ENCODE peak calls at places on chromosomes 6 and 20, in eight cellular contexts. G is endothelial cell; E is mesothelial cell of epicardium; T is CD8-positive, alpha-beta T cell; Q is tibial nerve; J is GM20000; V is GM12864; B is breast epithelium. N is an unnamed sample.

GRCh38 chr20:46894971-46895905 is 595 bp downstream of the EYA2 start:
- DNase-seq in G (peak), E (peak), T (no peak), Q (no peak), J (no peak), V (no peak), B (no peak), N (no peak)

GRCh38 chr20:33602826-33603590 is 59.1 kb upstream of the C20orf144 start:
- DNase-seq in G (no peak), E (no peak), T (no peak), Q (no peak), J (peak), V (no peak), B (no peak), N (no peak)

GRCh38 chr20:63542696-63543095 is 4.9 kb downstream of the SRMS start:
- DNase-seq in G (no peak), E (no peak), T (no peak), Q (no peak), J (peak), V (peak), B (no peak), N (no peak)

GRCh38 chr6:27873101-27874030 is 38.8 kb downstream of the OR2B2 start:
- DNase-seq in G (peak), E (peak), T (peak), Q (no peak), J (no peak), V (peak), B (peak), N (no peak)

GRCh38 chr6:16291739-16292138 is 53.4 kb downstream of the GMPR start:
- DNase-seq in G (no peak), E (no peak), T (no peak), Q (no peak), J (no peak), V (no peak), B (no peak), N (no peak)

GRCh38 chr20:11880694-11881093 is 37.0 kb upstream of the BTBD3 start:
- DNase-seq in G (no peak), E (no peak), T (no peak), Q (no peak), J (no peak), V (no peak), B (no peak), N (no peak)

GRCh38 chr20:64001607-64002011 is 20.7 kb downstream of the PRPF6 start:
- DNase-seq in G (no peak), E (no peak), T (no peak), Q (no peak), J (no peak), V (no peak), B (no peak), N (no peak)

GRCh38 chr20:32527052-32527446 is 58.1 kb downstream of the NOL4L start:
- DNase-seq in G (no peak), E (no peak), T (no peak), Q (no peak), J (no peak), V (no peak), B (no peak), N (no peak)

GRCh38 chr6:140579918-140580317 is 1205.5 kb upstream of the CITED2 start:
- DNase-seq in G (no peak), E (no peak), T (no peak), Q (no peak), J (no peak), V (no peak), B (no peak), N (no peak)

GRCh38 chr20:60500038-60500701 is 541.9 kb downstream of the CDH26 start:
- DNase-seq in G (no peak), E (no peak), T (no peak), Q (no peak), J (no peak), V (no peak), B (no peak), N (no peak)

GRCh38 chr6:159168536-159169192 is 536 bp upstream of the FNDC1 start:
- DNase-seq in G (peak), E (no peak), T (no peak), Q (no peak), J (no peak), V (no peak), B (no peak), N (no peak)

GRCh38 chr6:170099387-170099786 is 191.5 kb downstream of the DLL1 start:
- DNase-seq in G (peak), E (no peak), T (no peak), Q (no peak), J (no peak), V (no peak), B (peak), N (peak)

GRCh38 chr6:89081129-89081422 is 525 bp downstream of the PNRC1 start:
- DNase-seq in G (no peak), E (no peak), T (no peak), Q (no peak), J (no peak), V (no peak), B (no peak), N (no peak)

GRCh38 chr6:49995278-49995677 is 25.9 kb upstream of the DEFB113 start:
- DNase-seq in G (no peak), E (no peak), T (no peak), Q (no peak), J (no peak), V (no peak), B (no peak), N (no peak)

GRCh38 chr6:128509709-128510108 is 10.7 kb downstream of the PTPRK start:
- DNase-seq in G (no peak), E (no peak), T (no peak), Q (no peak), J (no peak), V (no peak), B (no peak), N (no peak)

GRCh38 chr6:37566209-37566859 is 66.6 kb upstream of the CCDC167 start:
- DNase-seq in G (peak), E (peak), T (peak), Q (no peak), J (peak), V (no peak), B (no peak), N (peak)

GRCh38 chr6:148105695-148106094 is 236.9 kb upstream of the SASH1 start:
- DNase-seq in G (no peak), E (no peak), T (no peak), Q (no peak), J (no peak), V (no peak), B (no peak), N (no peak)

GRCh38 chr6:125670586-125670985 is 78.8 kb upstream of the HEY2 start:
- DNase-seq in G (peak), E (no peak), T (no peak), Q (no peak), J (no peak), V (no peak), B (no peak), N (no peak)

GRCh38 chr6:160167547-160168391 is 46.2 kb downstream of the SLC22A1 start:
- DNase-seq in G (no peak), E (no peak), T (no peak), Q (no peak), J (no peak), V (no peak), B (no peak), N (no peak)

GRCh38 chr6:33199687-33200233 is 705 bp downstream of the RXRB start:
- DNase-seq in G (no peak), E (no peak), T (peak), Q (no peak), J (peak), V (no peak), B (no peak), N (no peak)

GRCh38 chr6:137647762-137648412 is 153.7 kb upstream of the OLIG3 start:
- DNase-seq in G (no peak), E (no peak), T (no peak), Q (no peak), J (no peak), V (no peak), B (no peak), N (no peak)

GRCh38 chr6:3305831-3306230 is 47.1 kb downstream of the PSMG4 start:
- DNase-seq in G (no peak), E (no peak), T (no peak), Q (no peak), J (no peak), V (no peak), B (peak), N (no peak)

GRCh38 chr6:119083007-119083406 is 4.5 kb upstream of the FAM184A start:
- DNase-seq in G (no peak), E (no peak), T (no peak), Q (no peak), J (no peak), V (no peak), B (no peak), N (no peak)

GRCh38 chr6:108751851-108752732 is 96.1 kb upstream of the ARMC2 start:
- DNase-seq in G (no peak), E (no peak), T (no peak), Q (no peak), J (no peak), V (no peak), B (no peak), N (peak)

GRCh38 chr6:134374486-134374885 is 56.6 kb upstream of the SGK1 start:
- DNase-seq in G (no peak), E (no peak), T (no peak), Q (no peak), J (no peak), V (no peak), B (no peak), N (no peak)

GRCh38 chr6:107360476-107360875 is 98.9 kb downstream of the PDSS2 start:
- DNase-seq in G (no peak), E (no peak), T (no peak), Q (no peak), J (no peak), V (no peak), B (no peak), N (no peak)

GRCh38 chr6:43771858-43772570 is 2.0 kb downstream of the VEGFA start:
- DNase-seq in G (peak), E (peak), T (no peak), Q (peak), J (peak), V (no peak), B (peak), N (no peak)

GRCh38 chr6:43125119-43125518 is 46.0 kb upstream of the SRF start:
- DNase-seq in G (no peak), E (no peak), T (no peak), Q (no peak), J (no peak), V (no peak), B (no peak), N (no peak)

GRCh38 chr6:75070244-75070643 is 135.6 kb downstream of the COL12A1 start:
- DNase-seq in G (no peak), E (no peak), T (no peak), Q (no peak), J (no peak), V (no peak), B (no peak), N (no peak)
- TF ChIP-seq CTCF in G (no peak), E (no peak), T (no peak), Q (no peak), J (no peak), V (no peak), B (no peak), N (no peak)

GRCh38 chr20:1397710-1398109 is 4.9 kb upstream of the FKBP1A start:
- DNase-seq in G (no peak), E (no peak), T (no peak), Q (no peak), J (no peak), V (no peak), B (no peak), N (no peak)
- TF ChIP-seq CTCF in G (no peak), E (no peak), T (no peak), Q (peak), J (no peak), V (no peak), B (no peak), N (peak)

GRCh38 chr6:30102701-30103629 is 9.9 kb downstream of the TRIM31 start:
- DNase-seq in G (peak), E (peak), T (peak), Q (peak), J (peak), V (peak), B (peak), N (peak)

GRCh38 chr6:30100154-30100553 is 12.7 kb downstream of the TRIM31 start:
- DNase-seq in G (no peak), E (no peak), T (no peak), Q (no peak), J (no peak), V (no peak), B (no peak), N (no peak)

GRCh38 chr6:30101423-30101938 is 11.4 kb downstream of the TRIM31 start:
- DNase-seq in G (peak), E (no peak), T (no peak), Q (no peak), J (peak), V (no peak), B (no peak), N (no peak)

GRCh38 chr6:30101939-30102700 is 10.8 kb downstream of the TRIM31 start:
- DNase-seq in G (peak), E (peak), T (peak), Q (peak), J (peak), V (no peak), B (peak), N (peak)

GRCh38 chr6:30100585-30101422 is 12.1 kb downstream of the TRIM31 start:
- DNase-seq in G (peak), E (no peak), T (no peak), Q (no peak), J (peak), V (no peak), B (peak), N (no peak)
- TF ChIP-seq CTCF in G (no peak), E (no peak), T (no peak), Q (no peak), J (no peak), V (no peak), B (no peak), N (no peak)

GRCh38 chr20:43409041-43409913 is 48.4 kb upstream of the SRSF6 start:
- DNase-seq in G (no peak), E (no peak), T (no peak), Q (no peak), J (no peak), V (no peak), B (no peak), N (no peak)
- TF ChIP-seq CTCF in G (peak), E (peak), T (peak), Q (no peak), J (peak), V (peak), B (peak), N (peak)

DNA sequence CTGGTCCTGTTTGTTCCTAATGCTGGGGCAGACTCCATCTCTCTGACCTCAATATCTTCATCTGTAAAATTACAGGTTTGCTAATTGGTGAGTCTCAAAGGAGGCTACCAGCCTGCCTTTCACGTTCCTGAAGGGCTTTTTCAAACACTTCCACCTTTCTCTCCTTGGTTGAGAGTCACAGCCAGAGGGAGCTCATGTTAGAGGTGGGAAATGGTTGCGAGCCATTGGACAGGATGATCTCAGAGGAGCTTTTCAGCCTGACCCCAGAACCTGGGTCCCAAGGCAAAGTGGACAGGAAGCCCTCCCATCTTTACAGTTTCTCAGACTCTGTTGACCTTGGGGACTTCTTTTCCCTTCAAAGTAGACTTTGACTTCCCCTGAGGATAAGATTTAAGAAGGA is 37.6 kb downstream of the NDUFAF5 start:
- DNase-seq in G (no peak), E (no peak), T (no peak), Q (no peak), J (no peak), V (no peak), B (no peak), N (no peak)
- TF ChIP-seq CTCF in G (no peak), E (no peak), T (no peak), Q (no peak), J (no peak), V (no peak), B (no peak), N (no peak)

GRCh38 chr6:122202576-122203137 is 196.8 kb upstream of the HSF2 start:
- DNase-seq in G (no peak), E (no peak), T (no peak), Q (no peak), J (no peak), V (no peak), B (no peak), N (no peak)
- TF ChIP-seq CTCF in G (no peak), E (no peak), T (no peak), Q (no peak), J (no peak), V (no peak), B (no peak), N (no peak)

N was measured in dorsolateral prefrontal cortex.